ENCODE peak calls at places on chromosomes 7 and 10, in eight cellular contexts. Z is MCF 10A, E is A549, A is epithelial cell of esophagus, Q is dorsolateral prefrontal cortex, Y is GM23338, H is fibroblast of lung, K is glutamatergic neuron. S is an unnamed sample.

GRCh38 chr10:69951658-69952057 is 101.0 kb upstream of the MACROH2A2 start:
- DNase-seq in Z (no peak), E (no peak), A (no peak), Y (no peak), H (no peak), K (no peak), Q (no peak), S (no peak)

GRCh38 chr7:98222533-98223195 is 11.4 kb downstream of the BHLHA15 start:
- DNase-seq in Q (no peak), Z (no peak), Y (no peak), K (no peak), A (no peak), H (no peak), E (no peak), S (no peak)

GRCh38 chr10:44357141-44357540 is 27.8 kb downstream of the CXCL12 start:
- DNase-seq in Y (no peak), K (no peak), Q (no peak), E (no peak), Z (no peak), H (no peak), A (no peak), S (no peak)

GRCh38 chr7:153948055-153948454 is 104.1 kb upstream of the DPP6 start:
- DNase-seq in E (no peak), Q (no peak), K (no peak), A (no peak), H (no peak), Z (no peak), Y (no peak), S (no peak)

GRCh38 chr10:34710391-34710751 is 104.7 kb downstream of the PARD3 start:
- DNase-seq in A (peak; percentile 88), Y (no peak), H (peak; percentile 77), E (peak; percentile 58), Z (peak; percentile 86), Q (no peak), K (no peak), S (no peak)

GRCh38 chr10:70804424-70804814 is 11.3 kb upstream of the SGPL1 start:
- DNase-seq in H (no peak), Q (no peak), A (peak; percentile 87), K (no peak), E (no peak), Y (no peak), Z (peak; percentile 79), S (no peak)

GRCh38 chr10:33271969-33272583 is 62.4 kb downstream of the NRP1 start:
- DNase-seq in H (no peak), A (no peak), Y (no peak), Z (no peak), E (no peak), K (no peak), Q (no peak), S (no peak)

GRCh38 chr7:99831595-99831994 is 3.8 kb downstream of the CYP3A43 start:
- DNase-seq in E (no peak), Z (no peak), Q (no peak), A (no peak), K (no peak), H (no peak), Y (no peak), S (no peak)

GRCh38 chr10:26887611-26888215 is 27.0 kb upstream of the ABI1 start:
- DNase-seq in Q (no peak), Y (no peak), A (peak; percentile 61), Z (no peak), E (no peak), K (no peak), H (no peak), S (no peak)

GRCh38 chr7:55370001-55370400 is 4.9 kb downstream of the LANCL2 start:
- DNase-seq in A (no peak), Y (no peak), Q (no peak), H (no peak), Z (no peak), K (no peak), E (no peak), S (no peak)

GRCh38 chr7:142434666-142435174 is 176.9 kb upstream of the PRSS58 start:
- DNase-seq in K (no peak), Y (no peak), Z (no peak), E (no peak), A (no peak), Q (no peak), H (no peak), S (no peak)

GRCh38 chr7:151903249-151904032 is 26.5 kb upstream of the PRKAG2 start:
- DNase-seq in A (no peak), Q (no peak), Y (no peak), H (no peak), Z (no peak), K (no peak), E (no peak), S (no peak)

GRCh38 chr7:48107926-48108472 is 18.9 kb downstream of the UPP1 start:
- DNase-seq in H (no peak), Z (no peak), K (no peak), Q (no peak), A (no peak), E (no peak), Y (no peak), S (no peak)

GRCh38 chr10:13853854-13854253 is 267.1 kb downstream of the PRPF18 start:
- DNase-seq in A (no peak), Y (no peak), Q (no peak), H (no peak), Z (no peak), K (no peak), E (no peak), S (no peak)

GRCh38 chr7:83162402-83163256 is at the start of gene PCLO:
- DNase-seq in E (peak; percentile 52), Z (peak; percentile 62), Y (peak; percentile 94), K (peak; percentile 90), H (peak; percentile 33), Q (peak; percentile 85), A (peak; percentile 96), S (peak; percentile 22)

GRCh38 chr10:22244855-22245254 is 27.0 kb upstream of the EBLN1 start:
- DNase-seq in K (no peak), Y (no peak), H (no peak), E (no peak), Z (no peak), A (no peak), Q (no peak), S (no peak)

GRCh38 chr7:130880668-130881067 is 146.7 kb upstream of the KLF14 start:
- DNase-seq in E (no peak), Q (no peak), A (no peak), K (no peak), Y (no peak), H (no peak), Z (no peak), S (no peak)

GRCh38 chr10:60377955-60378354 is 11.7 kb downstream of the ANK3 start:
- DNase-seq in E (peak; percentile 13), A (peak; percentile 50), Q (no peak), K (no peak), Y (no peak), Z (peak; percentile 11), H (no peak), S (no peak)

GRCh38 chr7:81457858-81458522 is 311.9 kb downstream of the HGF start:
- DNase-seq in Z (peak; percentile 37), Q (no peak), Y (peak; percentile 20), A (peak; percentile 48), H (peak; percentile 68), E (peak; percentile 28), K (no peak), S (no peak)

GRCh38 chr10:74047304-74047703 is 49.4 kb downstream of the VCL start:
- DNase-seq in Y (no peak), K (no peak), E (no peak), Q (no peak), Z (no peak), A (no peak), H (peak; percentile 84), S (no peak)

GRCh38 chr10:123398180-123398591 is 244.0 kb downstream of the BUB3 start:
- DNase-seq in Z (no peak), Y (no peak), H (no peak), K (no peak), E (no peak), A (no peak), Q (no peak), S (no peak)

GRCh38 chr7:75987805-75988630 is 6.4 kb downstream of the TMEM120A start:
- DNase-seq in E (no peak), Y (no peak), Q (no peak), A (no peak), K (no peak), H (no peak), Z (no peak), S (peak; percentile 15)

GRCh38 chr7:74494076-74494548 is 40.4 kb downstream of the GTF2IRD1 start:
- DNase-seq in A (no peak), Q (no peak), Z (no peak), K (no peak), E (no peak), Y (no peak), H (peak; percentile 24), S (no peak)

GRCh38 chr7:135662373-135663114 is at the start of gene STMP1:
- DNase-seq in H (peak; percentile 95), A (peak; percentile 94), Y (peak; percentile 98), E (peak; percentile 88), Z (peak; percentile 92), Q (peak; percentile 94), K (peak; percentile 100), S (peak; percentile 82)
- TF ChIP-seq CTCF in H (peak; percentile 53), A (peak; percentile 53), Y (peak; percentile 29), E (no peak), Z (no peak), Q (peak; percentile 82), K (peak; percentile 90), S (peak; percentile 50)

GRCh38 chr7:7333610-7334009 is 151.3 kb downstream of the C1GALT1 start:
- DNase-seq in E (no peak), Q (no peak), H (no peak), Y (no peak), A (no peak), K (no peak), Z (no peak), S (no peak)

GRCh38 chr7:7331523-7331922 is 149.2 kb downstream of the C1GALT1 start:
- DNase-seq in A (peak; percentile 46), Y (no peak), E (no peak), Z (no peak), K (no peak), H (no peak), Q (no peak), S (no peak)

GRCh38 chr7:7327423-7327822 is 145.1 kb downstream of the C1GALT1 start:
- DNase-seq in H (no peak), E (no peak), Y (no peak), Z (no peak), A (peak; percentile 63), Q (no peak), K (no peak), S (no peak)

GRCh38 chr7:7329321-7329720 is 147.0 kb downstream of the C1GALT1 start:
- DNase-seq in Q (no peak), K (no peak), Y (no peak), E (no peak), H (no peak), A (peak; percentile 77), Z (peak; percentile 64), S (no peak)

GRCh38 chr7:7330997-7331396 is 148.7 kb downstream of the C1GALT1 start:
- DNase-seq in Y (peak; percentile 26), A (no peak), E (peak; percentile 8), K (peak; percentile 34), Q (no peak), Z (no peak), H (no peak), S (no peak)
- TF ChIP-seq CTCF in Y (peak; percentile 45), A (no peak), E (no peak), K (no peak), Q (no peak), Z (no peak), H (no peak), S (no peak)

GRCh38 chr7:28383949-28384348 is 28.4 kb upstream of the CREB5 start:
- DNase-seq in H (no peak), Z (no peak), Q (no peak), K (peak; percentile 29), E (no peak), A (no peak), Y (no peak), S (no peak)
- TF ChIP-seq CTCF in H (no peak), Z (no peak), Q (no peak), K (peak; percentile 29), E (no peak), A (no peak), Y (no peak), S (no peak)

GRCh38 chr10:56116684-56117083 is 244.4 kb downstream of the ZWINT start:
- DNase-seq in K (no peak), Q (no peak), Y (peak; percentile 64), Z (peak; percentile 20), E (no peak), A (peak; percentile 6), H (no peak), S (no peak)
- TF ChIP-seq CTCF in K (no peak), Q (no peak), Y (peak; percentile 79), Z (peak; percentile 33), E (no peak), A (no peak), H (no peak), S (no peak)